ENCODE peak calls at places on chromosomes 6 and 20, in five cellular contexts. One of them, this sample, is unnamed.

GRCh38 chr6:53603381-53604121 is 58.6 kb upstream of the GCLC start:
- DNase-seq in gastrocnemius medialis: no peak
- DNase-seq in HCT116: no peak
- DNase-seq in tibial nerve: no peak
- DNase-seq in fibroblast of lung: peak
- DNase-seq in this sample: no peak

GRCh38 chr20:44580581-44581268 is 1.7 kb upstream of the PKIG start:
- DNase-seq in gastrocnemius medialis: peak
- DNase-seq in HCT116: no peak
- DNase-seq in tibial nerve: no peak
- DNase-seq in fibroblast of lung: no peak
- DNase-seq in this sample: no peak

GRCh38 chr6:143125455-143125854 is 64.8 kb downstream of the AIG1 start:
- DNase-seq in gastrocnemius medialis: no peak
- DNase-seq in HCT116: no peak
- DNase-seq in tibial nerve: no peak
- DNase-seq in fibroblast of lung: peak
- DNase-seq in this sample: no peak

GRCh38 chr6:21228411-21228810 is 365.1 kb upstream of the SOX4 start:
- DNase-seq in gastrocnemius medialis: no peak
- DNase-seq in HCT116: no peak
- DNase-seq in tibial nerve: no peak
- DNase-seq in fibroblast of lung: peak
- DNase-seq in this sample: no peak

GRCh38 chr6:87277123-87277522 is 45.3 kb upstream of the SMIM8 start:
- DNase-seq in gastrocnemius medialis: no peak
- DNase-seq in HCT116: no peak
- DNase-seq in tibial nerve: no peak
- DNase-seq in fibroblast of lung: peak
- DNase-seq in this sample: no peak

GRCh38 chr6:70210462-70210861 is 92.4 kb downstream of the COL9A1 start:
- DNase-seq in gastrocnemius medialis: no peak
- DNase-seq in HCT116: no peak
- DNase-seq in tibial nerve: no peak
- DNase-seq in fibroblast of lung: no peak
- DNase-seq in this sample: no peak

GRCh38 chr6:7264686-7265384 is 48.2 kb downstream of the SSR1 start:
- DNase-seq in gastrocnemius medialis: no peak
- DNase-seq in HCT116: no peak
- DNase-seq in tibial nerve: peak
- DNase-seq in fibroblast of lung: no peak
- DNase-seq in this sample: no peak

GRCh38 chr6:139386404-139386803 is 12.0 kb upstream of the CITED2 start:
- DNase-seq in gastrocnemius medialis: no peak
- DNase-seq in HCT116: no peak
- DNase-seq in tibial nerve: no peak
- DNase-seq in fibroblast of lung: no peak
- DNase-seq in this sample: no peak

GRCh38 chr6:2949121-2949520 is 22.2 kb downstream of the SERPINB6 start:
- DNase-seq in gastrocnemius medialis: no peak
- DNase-seq in HCT116: no peak
- DNase-seq in tibial nerve: no peak
- DNase-seq in fibroblast of lung: no peak
- DNase-seq in this sample: no peak

GRCh38 chr6:20757761-20758160 is 223.5 kb downstream of the CDKAL1 start:
- DNase-seq in gastrocnemius medialis: no peak
- DNase-seq in HCT116: no peak
- DNase-seq in tibial nerve: no peak
- DNase-seq in fibroblast of lung: peak
- DNase-seq in this sample: no peak

GRCh38 chr6:73727114-73727513 is 31.1 kb downstream of the CD109 start:
- DNase-seq in gastrocnemius medialis: no peak
- DNase-seq in HCT116: no peak
- DNase-seq in tibial nerve: no peak
- DNase-seq in fibroblast of lung: no peak
- DNase-seq in this sample: no peak

GRCh38 chr6:80607814-80608391 is 501.4 kb downstream of the BCKDHB start:
- DNase-seq in gastrocnemius medialis: no peak
- DNase-seq in HCT116: no peak
- DNase-seq in tibial nerve: no peak
- DNase-seq in fibroblast of lung: peak
- DNase-seq in this sample: no peak

GRCh38 chr6:168061269-168062210 is 17.5 kb downstream of the FRMD1 start:
- DNase-seq in gastrocnemius medialis: no peak
- DNase-seq in HCT116: no peak
- DNase-seq in tibial nerve: no peak
- DNase-seq in fibroblast of lung: no peak
- DNase-seq in this sample: no peak

GRCh38 chr20:13220857-13221297 is at the start of gene ISM1:
- DNase-seq in gastrocnemius medialis: no peak
- DNase-seq in HCT116: no peak
- DNase-seq in tibial nerve: no peak
- DNase-seq in fibroblast of lung: peak
- DNase-seq in this sample: peak

GRCh38 chr6:98669371-98669770 is 165.0 kb upstream of the POU3F2 start:
- DNase-seq in gastrocnemius medialis: no peak
- DNase-seq in HCT116: no peak
- DNase-seq in tibial nerve: no peak
- DNase-seq in fibroblast of lung: no peak
- DNase-seq in this sample: no peak

GRCh38 chr6:109008951-109009760 is 85.5 kb downstream of the SESN1 start:
- DNase-seq in gastrocnemius medialis: peak
- DNase-seq in HCT116: peak
- DNase-seq in tibial nerve: peak
- DNase-seq in fibroblast of lung: peak
- DNase-seq in this sample: peak

GRCh38 chr6:156390621-156391378 is 386.4 kb upstream of the ARID1B start:
- DNase-seq in gastrocnemius medialis: no peak
- DNase-seq in HCT116: no peak
- DNase-seq in tibial nerve: no peak
- DNase-seq in fibroblast of lung: no peak
- DNase-seq in this sample: no peak

GRCh38 chr6:115882174-115882573 is 178.5 kb downstream of the FRK start:
- DNase-seq in gastrocnemius medialis: no peak
- DNase-seq in HCT116: peak
- DNase-seq in tibial nerve: no peak
- DNase-seq in fibroblast of lung: no peak
- DNase-seq in this sample: no peak

GRCh38 chr20:44166008-44166407 is 21.0 kb downstream of the JPH2 start:
- DNase-seq in gastrocnemius medialis: no peak
- DNase-seq in HCT116: no peak
- DNase-seq in tibial nerve: no peak
- DNase-seq in fibroblast of lung: peak
- DNase-seq in this sample: no peak

GRCh38 chr6:21185849-21186478 is 407.6 kb upstream of the SOX4 start:
- DNase-seq in gastrocnemius medialis: no peak
- DNase-seq in HCT116: no peak
- DNase-seq in tibial nerve: no peak
- DNase-seq in fibroblast of lung: no peak
- DNase-seq in this sample: no peak

GRCh38 chr6:27468334-27468733 is 4.6 kb downstream of the ZNF184 start:
- DNase-seq in gastrocnemius medialis: no peak
- DNase-seq in HCT116: no peak
- DNase-seq in tibial nerve: no peak
- DNase-seq in fibroblast of lung: peak
- DNase-seq in this sample: no peak

DNA sequence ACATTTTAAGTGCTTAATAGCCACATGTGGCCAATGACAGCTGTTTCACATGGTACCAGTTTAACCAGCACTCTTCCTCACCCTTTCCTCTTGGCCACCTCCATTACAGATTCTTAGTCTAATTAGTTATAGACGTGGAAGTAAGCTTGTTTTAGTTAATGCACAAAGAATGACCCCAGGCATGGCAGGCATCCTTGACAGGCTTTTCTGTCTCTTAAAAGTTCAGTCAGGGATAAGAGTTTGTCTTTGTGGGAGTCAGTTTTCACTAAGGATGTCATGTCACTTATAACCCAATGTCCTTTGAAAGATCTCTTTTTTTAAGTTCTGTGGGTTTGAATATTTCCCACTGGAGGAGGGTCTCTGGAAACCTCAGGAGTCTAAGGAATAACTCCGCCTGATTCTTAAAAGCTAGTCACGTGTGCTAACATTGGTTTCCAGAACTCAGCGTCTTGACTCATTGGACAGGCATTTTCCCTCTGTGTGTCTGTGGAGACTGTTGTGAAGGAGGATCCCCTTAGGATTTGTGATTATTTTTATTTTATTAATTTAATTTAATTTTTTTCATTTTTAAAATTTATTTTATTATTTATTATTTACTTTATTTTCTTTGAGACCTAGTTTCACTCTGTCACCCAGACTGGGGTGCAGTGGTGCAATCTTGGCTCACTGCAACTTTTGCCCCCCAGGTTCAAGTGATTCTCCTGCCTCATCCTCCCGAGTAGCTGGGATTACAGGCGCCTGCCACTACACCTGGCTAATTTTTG is 171.4 kb downstream of the ZFAND3 start:
- DNase-seq in gastrocnemius medialis: no peak
- DNase-seq in HCT116: no peak
- DNase-seq in tibial nerve: no peak
- DNase-seq in fibroblast of lung: peak
- DNase-seq in this sample: no peak
- H3K4me3 ChIP-seq in gastrocnemius medialis: no peak
- H3K4me3 ChIP-seq in HCT116: no peak
- H3K4me3 ChIP-seq in tibial nerve: no peak
- H3K4me3 ChIP-seq in fibroblast of lung: no peak
- H3K4me3 ChIP-seq in this sample: no peak

GRCh38 chr6:26088344-26088743 is 1.1 kb downstream of the HFE start:
- DNase-seq in gastrocnemius medialis: peak
- DNase-seq in HCT116: no peak
- DNase-seq in tibial nerve: no peak
- DNase-seq in fibroblast of lung: no peak
- DNase-seq in this sample: no peak

GRCh38 chr6:26094036-26094435 is 6.8 kb downstream of the HFE start:
- DNase-seq in gastrocnemius medialis: no peak
- DNase-seq in HCT116: no peak
- DNase-seq in tibial nerve: no peak
- DNase-seq in fibroblast of lung: no peak
- DNase-seq in this sample: no peak

GRCh38 chr6:26089272-26089671 is 2.0 kb downstream of the HFE start:
- DNase-seq in gastrocnemius medialis: no peak
- DNase-seq in HCT116: no peak
- DNase-seq in tibial nerve: no peak
- DNase-seq in fibroblast of lung: no peak
- DNase-seq in this sample: no peak

GRCh38 chr6:26097268-26097875 is 10.1 kb downstream of the HFE start:
- DNase-seq in gastrocnemius medialis: peak
- DNase-seq in HCT116: peak
- DNase-seq in tibial nerve: peak
- DNase-seq in fibroblast of lung: peak
- DNase-seq in this sample: peak

GRCh38 chr6:26092443-26092842 is 5.2 kb downstream of the HFE start:
- DNase-seq in gastrocnemius medialis: no peak
- DNase-seq in HCT116: no peak
- DNase-seq in tibial nerve: no peak
- DNase-seq in fibroblast of lung: no peak
- DNase-seq in this sample: no peak
- H3K4me3 ChIP-seq in gastrocnemius medialis: no peak
- H3K4me3 ChIP-seq in HCT116: no peak
- H3K4me3 ChIP-seq in tibial nerve: no peak
- H3K4me3 ChIP-seq in fibroblast of lung: no peak
- H3K4me3 ChIP-seq in this sample: no peak

GRCh38 chr6:88636871-88637270 is 326.5 kb downstream of the RNGTT start:
- DNase-seq in gastrocnemius medialis: no peak
- DNase-seq in HCT116: no peak
- DNase-seq in tibial nerve: no peak
- DNase-seq in fibroblast of lung: no peak
- DNase-seq in this sample: no peak

GRCh38 chr6:88637761-88638160 is 325.7 kb downstream of the RNGTT start:
- DNase-seq in gastrocnemius medialis: no peak
- DNase-seq in HCT116: no peak
- DNase-seq in tibial nerve: no peak
- DNase-seq in fibroblast of lung: no peak
- DNase-seq in this sample: no peak

DNA sequence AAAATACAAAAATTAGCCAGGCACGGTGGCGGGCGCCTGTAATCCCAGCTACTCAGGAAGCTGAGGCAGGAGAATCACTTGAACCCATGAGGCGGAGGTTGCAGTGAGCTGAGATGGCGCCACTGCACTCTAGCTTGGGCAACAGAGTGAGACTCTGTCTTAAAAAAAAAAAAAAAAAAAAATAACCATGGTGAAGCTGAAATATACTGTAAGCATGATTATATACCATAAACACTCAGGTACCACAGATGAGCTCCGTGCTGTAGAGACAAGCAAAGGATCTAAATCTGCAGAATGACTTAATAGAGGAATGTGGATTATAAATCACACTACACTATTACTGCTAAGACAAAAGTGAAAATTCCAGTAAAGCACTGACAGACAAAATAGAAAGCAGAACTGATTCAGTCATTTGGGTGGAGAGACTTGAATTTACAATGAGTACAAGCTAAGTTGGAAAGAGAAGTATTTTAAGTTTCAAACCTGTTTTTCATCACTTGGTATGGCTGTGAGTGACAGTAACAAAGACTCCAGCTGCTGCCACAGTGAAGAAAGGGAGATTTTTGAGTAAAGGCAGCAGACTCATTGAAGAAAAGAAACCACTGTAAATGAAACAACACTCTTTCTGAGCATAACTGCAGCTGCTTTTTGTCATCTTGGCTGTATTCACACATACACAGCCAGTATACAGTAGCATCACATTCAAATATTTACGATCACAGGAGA is 322.1 kb downstream of the RNGTT start:
- DNase-seq in gastrocnemius medialis: no peak
- DNase-seq in HCT116: no peak
- DNase-seq in tibial nerve: no peak
- DNase-seq in fibroblast of lung: peak
- DNase-seq in this sample: no peak
- H3K4me3 ChIP-seq in gastrocnemius medialis: no peak
- H3K4me3 ChIP-seq in HCT116: no peak
- H3K4me3 ChIP-seq in tibial nerve: no peak
- H3K4me3 ChIP-seq in fibroblast of lung: no peak
- H3K4me3 ChIP-seq in this sample: no peak

GRCh38 chr20:51424270-51425041 is 118.1 kb downstream of the NFATC2 start:
- DNase-seq in gastrocnemius medialis: no peak
- DNase-seq in HCT116: no peak
- DNase-seq in tibial nerve: no peak
- DNase-seq in fibroblast of lung: no peak
- DNase-seq in this sample: no peak
- H3K4me3 ChIP-seq in gastrocnemius medialis: no peak
- H3K4me3 ChIP-seq in HCT116: no peak
- H3K4me3 ChIP-seq in tibial nerve: no peak
- H3K4me3 ChIP-seq in fibroblast of lung: no peak
- H3K4me3 ChIP-seq in this sample: peak

This sample was measured in effector memory CD4-positive, alpha-beta T cell.